ENCODE peak calls at places on chromosomes 3 and 15, in eight cellular contexts. R is heart right ventricle, G is fibroblast of lung, L is mucosa of descending colon, K is K562, A is PC-3, Q is AG04450, I is HFF-Myc. Z is an unnamed sample.

GRCh38 chr15:86403221-86403620 is 323.6 kb downstream of the AGBL1 start:
- DNase-seq in R (no peak), G (no peak), L (no peak), K (no peak), A (no peak), Q (no peak), I (no peak), Z (no peak)

GRCh38 chr3:141840737-141841544 is 35.5 kb upstream of the ATP1B3 start:
- DNase-seq in R (no peak), G (peak; percentile 83), L (no peak), K (no peak), A (peak; percentile 58), Q (no peak), I (no peak), Z (no peak)

GRCh38 chr3:31092748-31093607 is 198.5 kb upstream of the GADL1 start:
- DNase-seq in R (peak; percentile 9), G (no peak), L (no peak), K (no peak), A (no peak), Q (no peak), I (no peak), Z (peak; percentile 30)

GRCh38 chr3:173986861-173987410 is 589.4 kb downstream of the NLGN1 start:
- DNase-seq in R (no peak), G (no peak), L (no peak), K (no peak), A (no peak), Q (no peak), I (no peak), Z (no peak)

GRCh38 chr3:61562042-61562809 is 855 bp downstream of the PTPRG start:
- DNase-seq in R (peak; percentile 13), G (peak; percentile 48), L (peak; percentile 51), K (no peak), A (no peak), Q (no peak), I (no peak), Z (peak; percentile 42)

GRCh38 chr3:61894988-61895935 is 333.9 kb downstream of the PTPRG start:
- DNase-seq in R (peak; percentile 85), G (peak; percentile 98), L (peak; percentile 41), K (peak; percentile 10), A (peak; percentile 67), Q (peak; percentile 58), I (peak; percentile 98), Z (peak; percentile 78)

GRCh38 chr15:31020542-31020941 is 29.1 kb upstream of the MTMR10 start:
- DNase-seq in R (no peak), G (peak; percentile 37), L (no peak), K (no peak), A (no peak), Q (no peak), I (no peak), Z (no peak)

GRCh38 chr3:37135561-37135960 is 38.8 kb downstream of the LRRFIP2 start:
- DNase-seq in R (no peak), G (no peak), L (no peak), K (no peak), A (no peak), Q (no peak), I (no peak), Z (no peak)

GRCh38 chr15:63041982-63042878 is at the start of gene TPM1:
- DNase-seq in R (peak; percentile 88), G (peak; percentile 95), L (peak; percentile 92), K (no peak), A (peak; percentile 49), Q (peak; percentile 77), I (no peak), Z (peak; percentile 95)

GRCh38 chr3:44184319-44184953 is 57.2 kb upstream of the TOPAZ1 start:
- DNase-seq in R (no peak), G (no peak), L (no peak), K (peak; percentile 9), A (no peak), Q (no peak), I (no peak), Z (no peak)

GRCh38 chr3:155304394-155304793 is 10.9 kb upstream of the STRIT1 start:
- DNase-seq in R (no peak), G (no peak), L (no peak), K (no peak), A (no peak), Q (no peak), I (no peak), Z (no peak)

GRCh38 chr3:194031867-194032635 is 103.9 kb upstream of the HES1 start:
- DNase-seq in R (no peak), G (peak; percentile 30), L (peak; percentile 52), K (no peak), A (no peak), Q (no peak), I (no peak), Z (no peak)

GRCh38 chr15:53693729-53694533 is 65.5 kb downstream of the WDR72 start:
- DNase-seq in R (peak; percentile 29), G (peak; percentile 2), L (no peak), K (no peak), A (no peak), Q (no peak), I (no peak), Z (no peak)

GRCh38 chr3:65996605-65997004 is 42.1 kb downstream of the MAGI1 start:
- DNase-seq in R (no peak), G (peak; percentile 69), L (no peak), K (no peak), A (peak; percentile 18), Q (no peak), I (no peak), Z (no peak)

GRCh38 chr15:75551076-75551475 is 28.0 kb downstream of the PTPN9 start:
- DNase-seq in R (no peak), G (no peak), L (no peak), K (no peak), A (no peak), Q (no peak), I (no peak), Z (no peak)

GRCh38 chr15:35444557-35445204 is 101.3 kb downstream of the DPH6 start:
- DNase-seq in R (no peak), G (peak; percentile 52), L (no peak), K (peak; percentile 60), A (peak; percentile 76), Q (no peak), I (peak; percentile 45), Z (peak; percentile 70)

GRCh38 chr3:186821429-186822367 is 15.4 kb upstream of the RFC4 start:
- DNase-seq in R (no peak), G (peak; percentile 71), L (no peak), K (peak; percentile 76), A (peak; percentile 80), Q (no peak), I (no peak), Z (peak; percentile 70)

GRCh38 chr15:88913017-88913849 is at the start of gene MFGE8:
- DNase-seq in R (peak; percentile 84), G (peak; percentile 75), L (peak; percentile 76), K (peak; percentile 90), A (peak; percentile 52), Q (no peak), I (no peak), Z (peak; percentile 79)

GRCh38 chr15:94327356-94327936 is 96.1 kb downstream of the MCTP2 start:
- DNase-seq in R (no peak), G (peak; percentile 11), L (no peak), K (peak; percentile 9), A (peak; percentile 55), Q (peak; percentile 23), I (peak; percentile 5), Z (peak; percentile 60)

GRCh38 chr3:134392336-134392983 is 18.2 kb upstream of the AMOTL2 start:
- DNase-seq in R (peak; percentile 68), G (peak; percentile 39), L (no peak), K (no peak), A (no peak), Q (no peak), I (no peak), Z (no peak)

GRCh38 chr3:159443266-159443665 is 545.4 kb upstream of the IL12A start:
- DNase-seq in R (no peak), G (peak; percentile 83), L (no peak), K (no peak), A (no peak), Q (no peak), I (no peak), Z (no peak)

GRCh38 chr3:42498791-42499477 is 3.5 kb upstream of the VIPR1 start:
- DNase-seq in R (no peak), G (no peak), L (no peak), K (no peak), A (no peak), Q (no peak), I (no peak), Z (no peak)

GRCh38 chr15:57821826-57822225 is 115.3 kb downstream of the POLR2M start:
- DNase-seq in R (no peak), G (no peak), L (no peak), K (no peak), A (no peak), Q (no peak), I (no peak), Z (no peak)

GRCh38 chr3:149077638-149078037 is 8.7 kb downstream of the HLTF start:
- DNase-seq in R (no peak), G (peak; percentile 40), L (no peak), K (no peak), A (no peak), Q (peak; percentile 10), I (no peak), Z (peak; percentile 85)

GRCh38 chr3:57152150-57152549 is 13.0 kb downstream of the IL17RD start:
- DNase-seq in R (no peak), G (no peak), L (no peak), K (no peak), A (no peak), Q (no peak), I (no peak), Z (no peak)
- H3K4me3 ChIP-seq in R (peak overlapping the region; percentile 2), G (no peak overlapping the region), L (no peak overlapping the region), K (no peak overlapping the region), A (no peak overlapping the region), Q (no peak overlapping the region), I (no peak overlapping the region), Z (no peak overlapping the region)

GRCh38 chr3:185070491-185071335 is 82.1 kb downstream of the C3orf70 start:
- DNase-seq in R (no peak), G (peak; percentile 6), L (peak; percentile 74), K (peak; percentile 63), A (peak; percentile 46), Q (no peak), I (no peak), Z (peak; percentile 20)
- TF ChIP-seq CTCF in R (no peak), G (peak; percentile 43), L (peak; percentile 36), K (peak; percentile 73), A (peak; percentile 51), Q (peak; percentile 42), I (peak; percentile 25), Z (peak; percentile 37)

DNA sequence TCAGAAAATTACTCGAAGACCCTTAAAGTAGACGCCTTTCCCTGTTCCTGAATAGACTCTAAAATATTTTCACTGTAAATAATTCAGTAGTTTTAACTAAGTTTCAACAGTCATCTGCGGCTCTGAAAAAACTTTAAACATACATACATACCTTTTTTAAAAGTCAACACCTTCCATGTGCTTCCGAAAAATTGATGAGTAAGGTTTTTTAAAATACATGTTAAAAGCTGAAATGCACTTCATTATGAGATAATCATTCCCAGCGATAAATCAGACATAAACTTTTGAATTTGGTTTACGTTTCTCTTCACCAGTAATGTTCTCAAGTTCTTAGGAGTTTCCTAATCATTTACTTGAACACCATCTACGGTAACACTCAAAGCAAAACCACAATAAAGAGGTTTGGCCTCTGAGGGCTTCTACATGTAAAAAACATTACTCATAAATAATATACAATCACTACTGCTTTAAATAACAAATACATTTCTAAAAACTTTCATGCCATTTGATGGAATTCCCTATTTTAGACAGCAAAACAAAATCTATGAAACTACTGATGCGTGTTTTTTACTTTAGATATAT is 403.5 kb downstream of the SHQ1 start:
- DNase-seq in R (no peak), G (peak; percentile 37), L (no peak), K (no peak), A (no peak), Q (no peak), I (no peak), Z (peak; percentile 74)
- H3K4me3 ChIP-seq in R (no peak overlapping the region), G (peak overlapping the region; percentile 85), L (no peak overlapping the region), K (peak overlapping the region; percentile 69), A (peak overlapping the region; percentile 87), Q (no peak overlapping the region), I (no peak overlapping the region), Z (peak overlapping the region; percentile 97)

GRCh38 chr15:59736181-59736580 is 47.1 kb upstream of the BNIP2 start:
- DNase-seq in R (no peak), G (no peak), L (no peak), K (no peak), A (no peak), Q (no peak), I (no peak), Z (no peak)
- TF ChIP-seq CTCF in R (no peak), G (peak; percentile 7), L (no peak), K (no peak), A (no peak), Q (peak; percentile 29), I (no peak), Z (no peak)